ENCODE peak calls at places on chromosomes 12 and 14, in six cellular contexts. One of them, this sample, is unnamed.

GRCh38 chr14:28398501-28398900 is 368.1 kb upstream of the FOXG1 start:
- DNase-seq in A549: no peak
- DNase-seq in K562: no peak
- DNase-seq in IMR-90: no peak
- DNase-seq in GM12878: no peak
- DNase-seq in HepG2: no peak
- DNase-seq in this sample: no peak

GRCh38 chr12:95755236-95755865 is 35.2 kb downstream of the NTN4 start:
- DNase-seq in A549: no peak
- DNase-seq in K562: no peak
- DNase-seq in IMR-90: no peak
- DNase-seq in GM12878: no peak
- DNase-seq in HepG2: no peak
- DNase-seq in this sample: no peak

GRCh38 chr14:104427126-104427851 is 152.3 kb upstream of the C14orf180 start:
- DNase-seq in A549: no peak
- DNase-seq in K562: no peak
- DNase-seq in IMR-90: no peak
- DNase-seq in GM12878: no peak
- DNase-seq in HepG2: no peak
- DNase-seq in this sample: no peak

GRCh38 chr12:7142809-7143465 is 12.8 kb downstream of the CLSTN3 start:
- DNase-seq in A549: no peak
- DNase-seq in K562: no peak
- DNase-seq in IMR-90: no peak
- DNase-seq in GM12878: no peak
- DNase-seq in HepG2: no peak
- DNase-seq in this sample: no peak

GRCh38 chr14:105168496-105168978 is at the start of gene JAG2:
- DNase-seq in A549: peak
- DNase-seq in K562: no peak
- DNase-seq in IMR-90: no peak
- DNase-seq in GM12878: no peak
- DNase-seq in HepG2: no peak
- DNase-seq in this sample: no peak

GRCh38 chr14:21101802-21102413 is 1.0 kb downstream of the TMEM253 start:
- DNase-seq in A549: no peak
- DNase-seq in K562: no peak
- DNase-seq in IMR-90: no peak
- DNase-seq in GM12878: no peak
- DNase-seq in HepG2: no peak
- DNase-seq in this sample: no peak

GRCh38 chr14:95183532-95184412 is 26.4 kb upstream of the DICER1 start:
- DNase-seq in A549: no peak
- DNase-seq in K562: no peak
- DNase-seq in IMR-90: no peak
- DNase-seq in GM12878: peak
- DNase-seq in HepG2: no peak
- DNase-seq in this sample: no peak

GRCh38 chr12:70366581-70367267 is 634 bp downstream of the KCNMB4 start:
- DNase-seq in A549: peak
- DNase-seq in K562: peak
- DNase-seq in IMR-90: peak
- DNase-seq in GM12878: no peak
- DNase-seq in HepG2: peak
- DNase-seq in this sample: peak

GRCh38 chr14:35292051-35292769 is at the start of gene PSMA6:
- DNase-seq in A549: peak
- DNase-seq in K562: peak
- DNase-seq in IMR-90: peak
- DNase-seq in GM12878: peak
- DNase-seq in HepG2: peak
- DNase-seq in this sample: peak
- TF ChIP-seq POLR2A in A549: peak
- TF ChIP-seq POLR2A in K562: peak
- TF ChIP-seq POLR2A in IMR-90: peak
- TF ChIP-seq POLR2A in GM12878: peak
- TF ChIP-seq POLR2A in HepG2: peak
- TF ChIP-seq POLR2A in this sample: peak

DNA sequence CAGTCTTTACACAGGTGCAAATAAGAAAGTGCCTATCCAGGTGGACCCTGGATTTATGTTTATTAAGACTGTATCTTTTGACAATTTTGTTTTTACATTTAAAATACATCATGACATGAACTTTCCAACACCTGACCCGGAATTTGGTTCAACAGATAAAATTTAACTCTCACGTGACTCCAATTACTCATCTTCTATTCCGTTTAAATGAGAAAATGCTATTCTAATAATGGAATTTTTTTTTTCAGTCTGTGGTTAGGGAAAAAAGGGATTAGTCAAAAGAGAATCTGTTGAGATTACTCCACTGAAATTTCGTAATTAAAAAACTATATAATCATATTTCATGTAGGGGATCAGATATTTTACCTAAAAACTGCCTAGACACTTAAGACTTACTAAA is 11.1 kb downstream of the VPS37B start:
- DNase-seq in A549: no peak
- DNase-seq in K562: no peak
- DNase-seq in IMR-90: peak
- DNase-seq in GM12878: no peak
- DNase-seq in HepG2: no peak
- DNase-seq in this sample: no peak
- TF ChIP-seq RFX5 in A549: no peak
- TF ChIP-seq RFX5 in K562: no peak
- TF ChIP-seq RFX5 in IMR-90: no peak
- TF ChIP-seq RFX5 in GM12878: no peak
- TF ChIP-seq RFX5 in HepG2: no peak
- TF ChIP-seq RFX5 in this sample: no peak

GRCh38 chr12:109461846-109462766 is 15.0 kb downstream of the KCTD10 start:
- DNase-seq in A549: peak
- DNase-seq in K562: peak
- DNase-seq in IMR-90: peak
- DNase-seq in GM12878: no peak
- DNase-seq in HepG2: peak
- DNase-seq in this sample: no peak

GRCh38 chr12:109461049-109461845 is 15.9 kb downstream of the KCTD10 start:
- DNase-seq in A549: no peak
- DNase-seq in K562: peak
- DNase-seq in IMR-90: peak
- DNase-seq in GM12878: no peak
- DNase-seq in HepG2: peak
- DNase-seq in this sample: no peak

GRCh38 chr12:109462868-109463692 is 14.0 kb downstream of the KCTD10 start:
- DNase-seq in A549: no peak
- DNase-seq in K562: no peak
- DNase-seq in IMR-90: peak
- DNase-seq in GM12878: no peak
- DNase-seq in HepG2: peak
- DNase-seq in this sample: no peak

GRCh38 chr12:109464642-109465351 is 12.3 kb downstream of the KCTD10 start:
- DNase-seq in A549: no peak
- DNase-seq in K562: no peak
- DNase-seq in IMR-90: no peak
- DNase-seq in GM12878: no peak
- DNase-seq in HepG2: no peak
- DNase-seq in this sample: no peak

DNA sequence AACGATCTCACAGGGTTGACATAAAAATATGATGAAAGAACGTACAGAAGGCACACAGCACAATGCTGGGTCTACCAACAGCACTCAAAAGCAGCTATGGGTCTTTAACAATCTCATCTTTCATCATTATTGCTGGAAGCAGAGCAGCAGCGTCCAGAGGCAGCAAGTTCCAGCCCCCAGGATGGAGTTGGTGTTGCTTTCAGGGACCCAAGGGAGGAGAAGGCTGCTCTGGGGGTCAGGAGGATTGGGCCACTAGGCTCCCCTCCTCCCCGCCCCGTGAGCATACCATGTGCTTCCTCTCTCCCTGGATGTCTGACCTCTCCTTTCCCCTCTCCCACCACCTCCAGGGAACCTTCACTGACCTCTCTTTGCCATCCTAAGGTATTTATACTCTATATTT is 13.3 kb downstream of the KCTD10 start:
- DNase-seq in A549: no peak
- DNase-seq in K562: no peak
- DNase-seq in IMR-90: no peak
- DNase-seq in GM12878: no peak
- DNase-seq in HepG2: no peak
- DNase-seq in this sample: no peak
- TF ChIP-seq POLR2A in A549: no peak
- TF ChIP-seq POLR2A in K562: no peak
- TF ChIP-seq POLR2A in IMR-90: no peak
- TF ChIP-seq POLR2A in GM12878: no peak
- TF ChIP-seq POLR2A in HepG2: no peak
- TF ChIP-seq POLR2A in this sample: no peak

DNA sequence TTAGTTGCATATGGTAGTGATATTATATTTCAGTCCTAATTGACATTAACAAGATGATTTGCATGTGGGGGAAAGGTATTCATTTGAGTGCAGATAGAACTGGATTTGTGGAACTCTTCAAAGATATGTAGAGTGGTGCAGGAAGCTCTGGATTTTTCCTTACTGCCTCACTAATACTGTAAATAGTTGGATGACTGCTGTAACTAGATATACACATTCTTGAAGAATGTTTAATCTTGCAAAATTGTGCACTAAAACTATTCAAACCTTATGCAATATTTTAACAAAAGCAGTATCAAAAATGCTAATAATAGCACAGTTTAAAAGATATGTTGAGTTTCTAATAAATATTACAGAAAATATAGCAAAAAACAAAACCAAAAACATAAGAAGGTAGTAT is 43.1 kb upstream of the ATF7IP start:
- DNase-seq in A549: no peak
- DNase-seq in K562: no peak
- DNase-seq in IMR-90: peak
- DNase-seq in GM12878: no peak
- DNase-seq in HepG2: no peak
- DNase-seq in this sample: no peak
- TF ChIP-seq RFX5 in A549: no peak
- TF ChIP-seq RFX5 in K562: no peak
- TF ChIP-seq RFX5 in IMR-90: no peak
- TF ChIP-seq RFX5 in GM12878: no peak
- TF ChIP-seq RFX5 in HepG2: no peak
- TF ChIP-seq RFX5 in this sample: no peak